ENCODE peak calls at places on chromosomes 16 and 17, in four cellular contexts. One of them, this sample, is unnamed.

GRCh38 chr16:58414938-58415451 is 22.7 kb downstream of the GINS3 start:
- DNase-seq in upper lobe of right lung: no peak
- DNase-seq in neuronal stem cell: no peak
- DNase-seq in sigmoid colon: no peak
- DNase-seq in this sample: no peak

GRCh38 chr17:50144845-50145531 is 5.5 kb downstream of the PPP1R9B start:
- DNase-seq in upper lobe of right lung: no peak
- DNase-seq in neuronal stem cell: no peak
- DNase-seq in sigmoid colon: no peak
- DNase-seq in this sample: no peak

GRCh38 chr17:21001813-21002221 is 41.0 kb downstream of the USP22 start:
- DNase-seq in upper lobe of right lung: peak; percentile 52
- DNase-seq in neuronal stem cell: no peak
- DNase-seq in sigmoid colon: no peak
- DNase-seq in this sample: no peak

GRCh38 chr16:23607740-23608139 is 11.6 kb upstream of the NDUFAB1 start:
- DNase-seq in upper lobe of right lung: no peak
- DNase-seq in neuronal stem cell: no peak
- DNase-seq in sigmoid colon: peak; percentile 10
- DNase-seq in this sample: no peak

GRCh38 chr16:5454349-5454748 is 356.8 kb upstream of the EEF2KMT start:
- DNase-seq in upper lobe of right lung: no peak
- DNase-seq in neuronal stem cell: no peak
- DNase-seq in sigmoid colon: no peak
- DNase-seq in this sample: no peak

GRCh38 chr17:49822829-49823228 is 25.0 kb downstream of the TAC4 start:
- DNase-seq in upper lobe of right lung: no peak
- DNase-seq in neuronal stem cell: no peak
- DNase-seq in sigmoid colon: peak; percentile 79
- DNase-seq in this sample: no peak

GRCh38 chr16:23905027-23905426 is 69.2 kb downstream of the PRKCB start:
- DNase-seq in upper lobe of right lung: no peak
- DNase-seq in neuronal stem cell: peak; percentile 51
- DNase-seq in sigmoid colon: peak; percentile 81
- DNase-seq in this sample: no peak

GRCh38 chr17:76293106-76293505 is 15.0 kb downstream of the QRICH2 start:
- DNase-seq in upper lobe of right lung: no peak
- DNase-seq in neuronal stem cell: no peak
- DNase-seq in sigmoid colon: no peak
- DNase-seq in this sample: no peak

GRCh38 chr17:78993981-78994671 is 14.4 kb upstream of the LGALS3BP start:
- DNase-seq in upper lobe of right lung: no peak
- DNase-seq in neuronal stem cell: no peak
- DNase-seq in sigmoid colon: peak; percentile 53
- DNase-seq in this sample: no peak

GRCh38 chr17:4331614-4332013 is 34.9 kb downstream of the UBE2G1 start:
- DNase-seq in upper lobe of right lung: no peak
- DNase-seq in neuronal stem cell: no peak
- DNase-seq in sigmoid colon: no peak
- DNase-seq in this sample: no peak

GRCh38 chr17:2580156-2580555 is 13.3 kb upstream of the PAFAH1B1 start:
- DNase-seq in upper lobe of right lung: no peak
- DNase-seq in neuronal stem cell: no peak
- DNase-seq in sigmoid colon: no peak
- DNase-seq in this sample: no peak

GRCh38 chr17:8121531-8122390 is 2.1 kb downstream of the HES7 start:
- DNase-seq in upper lobe of right lung: no peak
- DNase-seq in neuronal stem cell: peak; percentile 84
- DNase-seq in sigmoid colon: peak; percentile 78
- DNase-seq in this sample: peak; percentile 49

GRCh38 chr16:3157229-3158013 is 22.6 kb downstream of the ZNF213 start:
- DNase-seq in upper lobe of right lung: peak; percentile 80
- DNase-seq in neuronal stem cell: peak; percentile 77
- DNase-seq in sigmoid colon: peak; percentile 82
- DNase-seq in this sample: peak; percentile 29

GRCh38 chr17:31596382-31597323 is 205.2 kb downstream of the RAB11FIP4 start:
- DNase-seq in upper lobe of right lung: peak; percentile 80
- DNase-seq in neuronal stem cell: no peak
- DNase-seq in sigmoid colon: peak; percentile 91
- DNase-seq in this sample: no peak

GRCh38 chr17:66611397-66611796 is 223.5 kb upstream of the CACNG5 start:
- DNase-seq in upper lobe of right lung: no peak
- DNase-seq in neuronal stem cell: no peak
- DNase-seq in sigmoid colon: no peak
- DNase-seq in this sample: no peak

GRCh38 chr17:71117461-71117860 is 948.1 kb downstream of the KCNJ2 start:
- DNase-seq in upper lobe of right lung: no peak
- DNase-seq in neuronal stem cell: no peak
- DNase-seq in sigmoid colon: no peak
- DNase-seq in this sample: no peak

GRCh38 chr16:65409505-65409904 is 287.6 kb upstream of the CDH11 start:
- DNase-seq in upper lobe of right lung: no peak
- DNase-seq in neuronal stem cell: no peak
- DNase-seq in sigmoid colon: no peak
- DNase-seq in this sample: no peak

GRCh38 chr16:1788095-1788707 is 5.3 kb downstream of the IGFALS start:
- DNase-seq in upper lobe of right lung: peak; percentile 66
- DNase-seq in neuronal stem cell: no peak
- DNase-seq in sigmoid colon: peak; percentile 65
- DNase-seq in this sample: no peak

GRCh38 chr17:4544656-4545216 is 10.4 kb downstream of the MYBBP1A start:
- DNase-seq in upper lobe of right lung: no peak
- DNase-seq in neuronal stem cell: no peak
- DNase-seq in sigmoid colon: no peak
- DNase-seq in this sample: no peak

GRCh38 chr17:2631211-2631610 is 37.8 kb downstream of the PAFAH1B1 start:
- DNase-seq in upper lobe of right lung: no peak
- DNase-seq in neuronal stem cell: no peak
- DNase-seq in sigmoid colon: no peak
- DNase-seq in this sample: no peak

GRCh38 chr16:66899945-66900688 is 18.6 kb downstream of the CDH16 start:
- DNase-seq in upper lobe of right lung: peak; percentile 87
- DNase-seq in neuronal stem cell: no peak
- DNase-seq in sigmoid colon: peak; percentile 93
- DNase-seq in this sample: no peak
- H3K27ac ChIP-seq in upper lobe of right lung: peak overlapping the region; percentile 73
- H3K27ac ChIP-seq in neuronal stem cell: no peak overlapping the region
- H3K27ac ChIP-seq in sigmoid colon: peak overlapping the region; percentile 90
- H3K27ac ChIP-seq in this sample: no peak overlapping the region

DNA sequence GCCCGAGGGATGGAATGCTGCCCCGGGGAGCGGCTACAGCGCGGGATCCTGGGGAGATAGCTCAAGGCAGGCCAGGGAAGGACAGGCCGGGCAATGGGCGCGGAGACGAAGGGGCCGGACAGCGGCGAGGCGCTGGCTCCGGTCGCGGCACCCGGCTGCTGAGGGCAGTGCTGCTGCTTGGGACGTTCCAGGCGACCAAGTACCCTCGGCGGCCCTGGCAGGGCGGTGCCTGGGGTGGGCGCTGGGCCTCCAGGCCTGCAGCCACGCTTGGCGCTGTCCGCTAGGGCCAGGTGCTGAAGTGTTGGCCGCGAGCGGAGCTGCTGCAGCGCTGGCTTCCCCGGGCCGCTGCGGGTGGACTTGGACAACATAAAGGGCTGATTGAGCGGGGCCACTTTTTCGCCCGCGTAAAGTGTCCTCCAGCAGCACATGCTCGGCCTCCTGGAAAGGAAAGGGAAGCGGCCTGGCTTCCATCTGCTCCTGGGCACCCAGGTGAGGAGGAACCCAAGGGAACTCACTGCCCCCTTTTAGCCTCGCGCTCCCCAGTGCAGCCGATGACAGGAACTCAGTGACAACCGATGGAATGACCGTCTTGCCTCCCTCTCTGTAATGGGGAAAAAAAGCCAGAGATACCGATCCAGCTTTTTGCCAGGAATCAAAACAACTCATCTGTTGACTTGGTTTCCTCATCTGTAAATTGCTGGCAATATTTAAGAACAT is 23.7 kb downstream of the CLEC3A start:
- DNase-seq in upper lobe of right lung: peak; percentile 85
- DNase-seq in neuronal stem cell: peak; percentile 85
- DNase-seq in sigmoid colon: no peak
- DNase-seq in this sample: no peak
- H3K36me3 ChIP-seq in upper lobe of right lung: no peaks in the 10 kb centered on the region
- H3K36me3 ChIP-seq in neuronal stem cell: no peaks in the 10 kb centered on the region
- H3K36me3 ChIP-seq in sigmoid colon: no peaks in the 10 kb centered on the region
- H3K36me3 ChIP-seq in this sample: no peaks in the 10 kb centered on the region

GRCh38 chr17:77884967-77885641 is 73.4 kb upstream of the TNRC6C start:
- DNase-seq in upper lobe of right lung: no peak
- DNase-seq in neuronal stem cell: no peak
- DNase-seq in sigmoid colon: no peak
- DNase-seq in this sample: no peak

GRCh38 chr17:77884019-77884418 is 74.5 kb upstream of the TNRC6C start:
- DNase-seq in upper lobe of right lung: no peak
- DNase-seq in neuronal stem cell: peak; percentile 61
- DNase-seq in sigmoid colon: no peak
- DNase-seq in this sample: peak; percentile 64

GRCh38 chr17:77887110-77887463 is 71.4 kb upstream of the TNRC6C start:
- DNase-seq in upper lobe of right lung: no peak
- DNase-seq in neuronal stem cell: no peak
- DNase-seq in sigmoid colon: peak; percentile 40
- DNase-seq in this sample: no peak

GRCh38 chr17:77886387-77886728 is 72.1 kb upstream of the TNRC6C start:
- DNase-seq in upper lobe of right lung: peak; percentile 78
- DNase-seq in neuronal stem cell: no peak
- DNase-seq in sigmoid colon: no peak
- DNase-seq in this sample: no peak

DNA sequence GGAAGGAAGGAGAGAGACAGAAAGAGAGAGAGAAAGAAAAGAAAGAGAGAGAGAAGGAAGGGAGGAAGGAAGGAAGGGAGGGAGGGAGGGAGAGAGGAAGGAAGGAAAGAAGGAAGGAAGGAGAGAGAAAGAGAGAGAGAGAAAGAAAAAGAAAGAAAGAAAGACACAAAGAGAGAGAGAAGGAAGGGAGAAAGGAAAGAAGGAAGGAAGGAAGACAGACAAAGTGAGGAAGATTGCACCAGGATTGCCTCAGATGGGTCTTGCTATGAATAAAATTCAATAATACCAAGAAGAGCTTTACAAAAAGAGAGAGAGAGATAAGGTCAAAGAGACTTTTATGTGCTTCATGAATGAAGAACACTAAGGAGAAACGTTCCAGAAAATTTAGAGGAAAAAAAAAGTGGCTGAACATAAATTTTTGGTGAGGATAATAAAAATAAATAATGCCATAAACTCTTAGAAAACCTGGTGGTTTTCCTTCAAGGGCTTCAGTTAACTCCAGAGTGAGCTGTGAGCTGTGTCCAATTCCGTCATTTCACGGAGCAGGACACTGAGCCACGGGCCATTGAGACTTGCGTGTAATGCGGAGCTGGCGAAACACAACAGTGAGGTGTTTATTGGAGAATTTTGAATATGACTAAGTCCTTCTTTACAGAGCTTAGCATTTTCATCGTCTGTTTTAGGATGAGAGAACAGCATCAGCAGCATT is 72.7 kb upstream of the TNRC6C start:
- DNase-seq in upper lobe of right lung: no peak
- DNase-seq in neuronal stem cell: no peak
- DNase-seq in sigmoid colon: no peak
- DNase-seq in this sample: no peak
- H3K27ac ChIP-seq in upper lobe of right lung: no peak overlapping the region
- H3K27ac ChIP-seq in neuronal stem cell: no peak overlapping the region
- H3K27ac ChIP-seq in sigmoid colon: no peak overlapping the region
- H3K27ac ChIP-seq in this sample: no peak overlapping the region

GRCh38 chr16:70467608-70468007 is 13.2 kb downstream of the FCSK start:
- DNase-seq in upper lobe of right lung: no peak
- DNase-seq in neuronal stem cell: no peak
- DNase-seq in sigmoid colon: no peak
- DNase-seq in this sample: no peak
- H3K36me3 ChIP-seq in upper lobe of right lung: peaks cover 21% of the 10 kb centered on the region
- H3K36me3 ChIP-seq in neuronal stem cell: no peaks in the 10 kb centered on the region
- H3K36me3 ChIP-seq in sigmoid colon: peaks cover 11% of the 10 kb centered on the region
- H3K36me3 ChIP-seq in this sample: peaks cover 3% of the 10 kb centered on the region

GRCh38 chr17:5874486-5874885 is 195.7 kb upstream of the WSCD1 start:
- DNase-seq in upper lobe of right lung: no peak
- DNase-seq in neuronal stem cell: no peak
- DNase-seq in sigmoid colon: no peak
- DNase-seq in this sample: no peak

GRCh38 chr17:5881849-5882248 is 188.3 kb upstream of the WSCD1 start:
- DNase-seq in upper lobe of right lung: no peak
- DNase-seq in neuronal stem cell: no peak
- DNase-seq in sigmoid colon: no peak
- DNase-seq in this sample: no peak

GRCh38 chr17:5879424-5879823 is 190.8 kb upstream of the WSCD1 start:
- DNase-seq in upper lobe of right lung: no peak
- DNase-seq in neuronal stem cell: no peak
- DNase-seq in sigmoid colon: no peak
- DNase-seq in this sample: no peak

GRCh38 chr17:5877366-5877765 is 192.8 kb upstream of the WSCD1 start:
- DNase-seq in upper lobe of right lung: no peak
- DNase-seq in neuronal stem cell: no peak
- DNase-seq in sigmoid colon: no peak
- DNase-seq in this sample: no peak

GRCh38 chr17:5877948-5878347 is 192.2 kb upstream of the WSCD1 start:
- DNase-seq in upper lobe of right lung: no peak
- DNase-seq in neuronal stem cell: no peak
- DNase-seq in sigmoid colon: no peak
- DNase-seq in this sample: no peak
- H3K27ac ChIP-seq in upper lobe of right lung: no peak overlapping the region
- H3K27ac ChIP-seq in neuronal stem cell: no peak overlapping the region
- H3K27ac ChIP-seq in sigmoid colon: no peak overlapping the region
- H3K27ac ChIP-seq in this sample: no peak overlapping the region

GRCh38 chr17:1519678-1520077 is 3.3 kb upstream of the INPP5K start:
- DNase-seq in upper lobe of right lung: no peak
- DNase-seq in neuronal stem cell: no peak
- DNase-seq in sigmoid colon: no peak
- DNase-seq in this sample: no peak
- H3K36me3 ChIP-seq in upper lobe of right lung: peaks cover 35% of the 10 kb centered on the region
- H3K36me3 ChIP-seq in neuronal stem cell: peaks cover 18% of the 10 kb centered on the region
- H3K36me3 ChIP-seq in sigmoid colon: no peaks in the 10 kb centered on the region
- H3K36me3 ChIP-seq in this sample: no peaks in the 10 kb centered on the region

GRCh38 chr17:42130310-42130936 is 7.8 kb downstream of the HSPB9 start:
- DNase-seq in upper lobe of right lung: no peak
- DNase-seq in neuronal stem cell: no peak
- DNase-seq in sigmoid colon: no peak
- DNase-seq in this sample: no peak
- H3K27ac ChIP-seq in upper lobe of right lung: peak overlapping the region; percentile 80
- H3K27ac ChIP-seq in neuronal stem cell: no peak overlapping the region
- H3K27ac ChIP-seq in sigmoid colon: no peak overlapping the region
- H3K27ac ChIP-seq in this sample: no peak overlapping the region

GRCh38 chr17:80345321-80345720 is 69.6 kb upstream of the ENDOV start:
- DNase-seq in upper lobe of right lung: peak; percentile 46
- DNase-seq in neuronal stem cell: no peak
- DNase-seq in sigmoid colon: no peak
- DNase-seq in this sample: no peak

GRCh38 chr17:80347536-80347935 is 67.4 kb upstream of the ENDOV start:
- DNase-seq in upper lobe of right lung: peak; percentile 48
- DNase-seq in neuronal stem cell: no peak
- DNase-seq in sigmoid colon: no peak
- DNase-seq in this sample: no peak

GRCh38 chr17:80346498-80347275 is 68.3 kb upstream of the ENDOV start:
- DNase-seq in upper lobe of right lung: peak; percentile 48
- DNase-seq in neuronal stem cell: no peak
- DNase-seq in sigmoid colon: no peak
- DNase-seq in this sample: no peak

GRCh38 chr17:80347948-80348351 is 67.0 kb upstream of the ENDOV start:
- DNase-seq in upper lobe of right lung: peak; percentile 52
- DNase-seq in neuronal stem cell: no peak
- DNase-seq in sigmoid colon: no peak
- DNase-seq in this sample: no peak

GRCh38 chr17:80345841-80346497 is 69.0 kb upstream of the ENDOV start:
- DNase-seq in upper lobe of right lung: peak; percentile 40
- DNase-seq in neuronal stem cell: no peak
- DNase-seq in sigmoid colon: no peak
- DNase-seq in this sample: no peak
- H3K36me3 ChIP-seq in upper lobe of right lung: peaks cover 100% of the 10 kb centered on the region
- H3K36me3 ChIP-seq in neuronal stem cell: peaks cover 47% of the 10 kb centered on the region
- H3K36me3 ChIP-seq in sigmoid colon: peaks cover 62% of the 10 kb centered on the region
- H3K36me3 ChIP-seq in this sample: peaks cover 94% of the 10 kb centered on the region

This sample was measured in CD8-positive, alpha-beta T cell.